ENCODE peak calls at places on chromosomes 1 and 21, in six cellular contexts. O is HCT116, H is K562, M is HepG2, W is GM12878, K is upper lobe of left lung. P is an unnamed sample.

GRCh38 chr1:117130526-117130925 is 9.0 kb upstream of the TRIM45 start:
- ATAC-seq in M (no peak), K (no peak), O (no peak), H (no peak), W (no peak), P (no peak)

GRCh38 chr1:41419584-41420295 is 58.5 kb downstream of the FOXO6 start:
- ATAC-seq in O (no peak), W (no peak), M (no peak), K (no peak), H (no peak), P (no peak)

GRCh38 chr1:55055084-55055882 is 15.9 kb downstream of the PCSK9 start:
- ATAC-seq in W (no peak), H (no peak), M (no peak), K (no peak), O (peak), P (no peak)

GRCh38 chr1:41638086-41639024 is 153.9 kb upstream of the EDN2 start:
- ATAC-seq in H (no peak), K (no peak), O (no peak), M (no peak), W (no peak), P (no peak)

GRCh38 chr1:228417061-228417460 is 400 bp upstream of the TRIM17 start:
- ATAC-seq in K (peak), H (no peak), W (no peak), M (no peak), O (no peak), P (peak)

GRCh38 chr1:84956655-84957054 is 40.3 kb downstream of the MCOLN2 start:
- ATAC-seq in M (no peak), K (no peak), O (no peak), W (no peak), H (peak), P (no peak)

GRCh38 chr1:54125671-54126070 is 27.1 kb downstream of the CDCP2 start:
- ATAC-seq in K (no peak), M (peak), H (no peak), W (no peak), O (peak), P (no peak)

GRCh38 chr1:85122169-85122568 is 73.9 kb upstream of the MCOLN3 start:
- ATAC-seq in O (peak), W (no peak), M (peak), H (no peak), K (no peak), P (no peak)

GRCh38 chr1:13730301-13730700 is 30.3 kb downstream of the PRDM2 start:
- ATAC-seq in K (no peak), O (no peak), W (peak), H (no peak), M (no peak), P (no peak)

GRCh38 chr1:56502700-56503245 is 76.6 kb downstream of the PLPP3 start:
- ATAC-seq in M (no peak), W (no peak), K (peak), H (peak), O (no peak), P (no peak)

GRCh38 chr1:43206721-43207228 is 34.6 kb downstream of the CFAP57 start:
- ATAC-seq in W (no peak), H (no peak), K (peak), M (peak), O (peak), P (peak)

GRCh38 chr1:41882068-41882477 is 36.6 kb downstream of the HIVEP3 start:
- ATAC-seq in W (peak), M (no peak), K (no peak), H (peak), O (no peak), P (no peak)

GRCh38 chr1:18134324-18135046 is 26.9 kb downstream of the IGSF21 start:
- ATAC-seq in H (no peak), M (peak), W (no peak), O (no peak), K (no peak), P (no peak)

GRCh38 chr1:70290248-70290647 is 64.3 kb downstream of the ANKRD13C start:
- ATAC-seq in K (no peak), W (no peak), H (no peak), M (no peak), O (no peak), P (no peak)

GRCh38 chr1:110035236-110035752 is 870 bp downstream of the STRIP1 start:
- ATAC-seq in O (peak), W (peak), K (peak), M (peak), H (peak), P (no peak)

GRCh38 chr1:223161321-223161720 is 18.3 kb upstream of the TLR5 start:
- ATAC-seq in H (peak), W (peak), K (no peak), M (no peak), O (peak), P (no peak)

GRCh38 chr21:18253809-18254208 is 9.2 kb downstream of the CHODL start:
- ATAC-seq in H (no peak), K (no peak), W (no peak), O (no peak), M (no peak), P (no peak)

GRCh38 chr1:150362721-150363425 is 1.1 kb upstream of the RPRD2 start:
- ATAC-seq in M (no peak), W (no peak), O (no peak), H (no peak), K (no peak), P (no peak)
- H3K4me3 ChIP-seq in M (peak), W (peak), O (peak), H (peak), K (peak), P (peak)

GRCh38 chr1:96764469-96764868 is 42.9 kb downstream of the PTBP2 start:
- ATAC-seq in H (no peak), W (no peak), O (no peak), M (no peak), K (no peak), P (no peak)

GRCh38 chr1:96763514-96763913 is 41.9 kb downstream of the PTBP2 start:
- ATAC-seq in K (no peak), W (no peak), M (no peak), H (no peak), O (no peak), P (no peak)
- TF ChIP-seq POLR2AphosphoS5 in K (no peak), W (no peak), M (no peak), H (no peak), O (no peak), P (no peak)

GRCh38 chr1:243254233-243254926 is 701 bp downstream of the CEP170 start:
- ATAC-seq in H (peak), O (peak), K (peak), M (peak), W (peak), P (no peak)
- TF ChIP-seq POLR2A in H (peak), O (no peak), K (no peak), M (peak), W (peak), P (peak)

GRCh38 chr1:171740356-171740863 is 1.5 kb downstream of the VAMP4 start:
- ATAC-seq in O (no peak), H (no peak), M (no peak), W (no peak), K (no peak), P (no peak)
- H3K4me3 ChIP-seq in O (no peak), H (peak), M (no peak), W (peak), K (peak), P (peak)

GRCh38 chr1:201309420-201309819 is 26.1 kb downstream of the PKP1 start:
- ATAC-seq in W (peak), M (peak), O (peak), K (peak), H (peak), P (peak)
- TF ChIP-seq POLR2AphosphoS5 in W (no peak), M (no peak), O (no peak), K (peak), H (no peak), P (peak)

P was measured in gastroesophageal sphincter.